ENCODE peak calls at places on chromosomes 5 and 9, in eight cellular contexts. One of them, this sample, is unnamed.

GRCh38 chr9:84615574-84615973 is 54.0 kb upstream of the NTRK2 start:
- DNase-seq in D721Med: no peak
- DNase-seq in tibial artery: no peak
- DNase-seq in bronchial epithelial cell: no peak
- DNase-seq in adrenal gland: no peak
- DNase-seq in HuH-7.5: no peak
- DNase-seq in choroid plexus epithelial cell: no peak
- DNase-seq in endothelial cell: no peak
- DNase-seq in this sample: no peak

GRCh38 chr5:42691413-42691861 is 65.2 kb upstream of the CCDC152 start:
- DNase-seq in tibial artery: no peak
- DNase-seq in adrenal gland: no peak
- DNase-seq in endothelial cell: peak; percentile 4
- DNase-seq in HuH-7.5: no peak
- DNase-seq in bronchial epithelial cell: peak; percentile 7
- DNase-seq in D721Med: no peak
- DNase-seq in choroid plexus epithelial cell: peak; percentile 5
- DNase-seq in this sample: no peak

GRCh38 chr5:171412186-171412585 is 7.3 kb upstream of the FGF18 start:
- DNase-seq in adrenal gland: no peak
- DNase-seq in endothelial cell: no peak
- DNase-seq in choroid plexus epithelial cell: no peak
- DNase-seq in D721Med: no peak
- DNase-seq in tibial artery: no peak
- DNase-seq in bronchial epithelial cell: no peak
- DNase-seq in HuH-7.5: no peak
- DNase-seq in this sample: no peak

GRCh38 chr9:73845539-73845938 is 651.6 kb upstream of the RORB start:
- DNase-seq in choroid plexus epithelial cell: no peak
- DNase-seq in tibial artery: no peak
- DNase-seq in HuH-7.5: no peak
- DNase-seq in adrenal gland: no peak
- DNase-seq in bronchial epithelial cell: no peak
- DNase-seq in endothelial cell: no peak
- DNase-seq in D721Med: no peak
- DNase-seq in this sample: no peak

GRCh38 chr5:149679876-149680809 is 50.0 kb upstream of the PPARGC1B start:
- DNase-seq in choroid plexus epithelial cell: no peak
- DNase-seq in endothelial cell: no peak
- DNase-seq in bronchial epithelial cell: no peak
- DNase-seq in D721Med: no peak
- DNase-seq in tibial artery: no peak
- DNase-seq in HuH-7.5: no peak
- DNase-seq in adrenal gland: no peak
- DNase-seq in this sample: no peak

GRCh38 chr9:18791074-18791473 is 241.9 kb downstream of the SAXO1 start:
- DNase-seq in tibial artery: no peak
- DNase-seq in HuH-7.5: no peak
- DNase-seq in D721Med: no peak
- DNase-seq in choroid plexus epithelial cell: peak; percentile 68
- DNase-seq in adrenal gland: no peak
- DNase-seq in endothelial cell: peak; percentile 73
- DNase-seq in bronchial epithelial cell: no peak
- DNase-seq in this sample: no peak

GRCh38 chr9:19136129-19136528 is 8.8 kb upstream of the PLIN2 start:
- DNase-seq in D721Med: no peak
- DNase-seq in tibial artery: no peak
- DNase-seq in bronchial epithelial cell: no peak
- DNase-seq in endothelial cell: no peak
- DNase-seq in choroid plexus epithelial cell: no peak
- DNase-seq in adrenal gland: no peak
- DNase-seq in HuH-7.5: no peak
- DNase-seq in this sample: no peak

GRCh38 chr9:116100711-116101111 is 52.9 kb upstream of the PAPPA start:
- DNase-seq in endothelial cell: no peak
- DNase-seq in tibial artery: no peak
- DNase-seq in choroid plexus epithelial cell: peak; percentile 67
- DNase-seq in bronchial epithelial cell: peak; percentile 99
- DNase-seq in HuH-7.5: no peak
- DNase-seq in adrenal gland: no peak
- DNase-seq in D721Med: no peak
- DNase-seq in this sample: no peak

GRCh38 chr5:97133106-97133505 is 9.3 kb downstream of the LIX1 start:
- DNase-seq in tibial artery: no peak
- DNase-seq in HuH-7.5: no peak
- DNase-seq in adrenal gland: no peak
- DNase-seq in D721Med: no peak
- DNase-seq in endothelial cell: no peak
- DNase-seq in choroid plexus epithelial cell: peak; percentile 29
- DNase-seq in bronchial epithelial cell: no peak
- DNase-seq in this sample: no peak

GRCh38 chr5:61673007-61673735 is 341.1 kb downstream of the ZSWIM6 start:
- DNase-seq in bronchial epithelial cell: peak; percentile 94
- DNase-seq in tibial artery: no peak
- DNase-seq in endothelial cell: no peak
- DNase-seq in choroid plexus epithelial cell: peak; percentile 36
- DNase-seq in adrenal gland: peak; percentile 43
- DNase-seq in D721Med: no peak
- DNase-seq in HuH-7.5: no peak
- DNase-seq in this sample: no peak

GRCh38 chr5:171600736-171601265 is 181.4 kb downstream of the FGF18 start:
- DNase-seq in endothelial cell: no peak
- DNase-seq in tibial artery: peak; percentile 68
- DNase-seq in adrenal gland: peak; percentile 25
- DNase-seq in choroid plexus epithelial cell: peak; percentile 31
- DNase-seq in HuH-7.5: no peak
- DNase-seq in bronchial epithelial cell: no peak
- DNase-seq in D721Med: no peak
- DNase-seq in this sample: no peak

This sample was measured in CD4-positive, alpha-beta T cell.